ENCODE peak calls at places on chromosomes 6 and 20, in ten cellular contexts. F is activated naive CD8-positive, alpha-beta T cell treated with anti-CD3 and anti-CD28 coated beads, Interleukin-2, amount 50 U/mL, for 24 hours; S is ELR; D is left cardiac atrium; I is MV-4-11; X is right atrium auricular region; M is caudate nucleus; R is AG08395; Q is left kidney; E is RPMI8226. W is an unnamed sample.

GRCh38 chr6:131197716-131198115 is 62.4 kb downstream of the AKAP7 start:
- DNase-seq in F (no peak), S (no peak), D (no peak), I (no peak), X (no peak), M (no peak), R (no peak), Q (no peak), E (no peak), W (no peak)

GRCh38 chr20:63624486-63624885 is 2.4 kb downstream of the GMEB2 start:
- DNase-seq in F (no peak), S (no peak), D (no peak), I (peak; percentile 72), X (no peak), M (no peak), R (no peak), Q (no peak), E (no peak), W (no peak)

GRCh38 chr6:40989204-40990179 is 49.5 kb downstream of the UNC5CL start:
- DNase-seq in F (no peak), S (no peak), D (no peak), I (no peak), X (no peak), M (no peak), R (no peak), Q (no peak), E (no peak), W (no peak)

GRCh38 chr20:21076073-21076472 is 30.1 kb downstream of the LINC00237 start:
- DNase-seq in F (no peak), S (no peak), D (no peak), I (no peak), X (no peak), M (no peak), R (no peak), Q (no peak), E (no peak), W (no peak)

GRCh38 chr20:3203315-3204123 is 963 bp downstream of the DDRGK1 start:
- DNase-seq in F (peak; percentile 34), S (peak; percentile 45), D (no peak), I (peak; percentile 6), X (no peak), M (no peak), R (peak; percentile 32), Q (peak; percentile 67), E (peak; percentile 43), W (peak; percentile 19)

GRCh38 chr20:49567421-49568256 is at the start of gene PTGIS:
- DNase-seq in F (no peak), S (peak; percentile 34), D (peak; percentile 64), I (no peak), X (no peak), M (no peak), R (no peak), Q (peak; percentile 80), E (no peak), W (no peak)

GRCh38 chr6:108581237-108581931 is 20.7 kb downstream of the FOXO3 start:
- DNase-seq in F (no peak), S (peak; percentile 72), D (peak; percentile 43), I (peak; percentile 70), X (no peak), M (no peak), R (peak; percentile 68), Q (peak; percentile 52), E (peak; percentile 70), W (no peak)

GRCh38 chr6:105985098-105985815 is 100.9 kb upstream of the PRDM1 start:
- DNase-seq in F (no peak), S (no peak), D (no peak), I (no peak), X (no peak), M (no peak), R (no peak), Q (peak; percentile 13), E (no peak), W (no peak)

GRCh38 chr6:15274696-15275387 is 29.0 kb downstream of the JARID2 start:
- DNase-seq in F (no peak), S (no peak), D (no peak), I (no peak), X (no peak), M (no peak), R (no peak), Q (no peak), E (no peak), W (no peak)

GRCh38 chr6:29399525-29399924 is 4.1 kb downstream of the OR12D2 start:
- DNase-seq in F (no peak), S (no peak), D (no peak), I (no peak), X (no peak), M (no peak), R (no peak), Q (no peak), E (no peak), W (no peak)

GRCh38 chr6:169960531-169960890 is 209.1 kb downstream of the ERMARD start:
- DNase-seq in F (no peak), S (no peak), D (no peak), I (no peak), X (peak; percentile 42), M (no peak), R (no peak), Q (no peak), E (no peak), W (no peak)

GRCh38 chr6:80488190-80488589 is 381.7 kb downstream of the BCKDHB start:
- DNase-seq in F (no peak), S (no peak), D (no peak), I (no peak), X (no peak), M (no peak), R (no peak), Q (no peak), E (no peak), W (no peak)

GRCh38 chr6:144408151-144408550 is 123.0 kb downstream of the UTRN start:
- DNase-seq in F (no peak), S (no peak), D (peak; percentile 63), I (no peak), X (no peak), M (no peak), R (peak; percentile 36), Q (peak; percentile 38), E (no peak), W (peak; percentile 30)

W was measured in testis.